ENCODE peak calls at places on chromosomes 11 and 22, in five cellular contexts. N is adrenal gland, G is transverse colon, Z is gastrocnemius medialis, S is HCT116. K is an unnamed sample. For H3K4me1, the result is how much of the 10 kb centered on the place peaks cover.

GRCh38 chr11:100823360-100823759 is 136.3 kb downstream of the ARHGAP42 start:
- DNase-seq in N (no peak), S (no peak), G (no peak), Z (no peak), K (no peak)

GRCh38 chr22:49590381-49590780 is 237.3 kb downstream of the BRD1 start:
- DNase-seq in N (no peak), S (no peak), G (peak), Z (no peak), K (no peak)

GRCh38 chr22:37043828-37044538 is 7.6 kb upstream of the KCTD17 start:
- DNase-seq in Z (no peak), G (peak), N (peak), S (peak), K (peak)

GRCh38 chr11:22471405-22471804 is 133.2 kb downstream of the SLC17A6 start:
- DNase-seq in Z (no peak), S (no peak), G (no peak), N (no peak), K (no peak)

GRCh38 chr11:65355776-65356393 is 1.3 kb downstream of the TIGD3 start:
- DNase-seq in G (peak), Z (no peak), S (no peak), N (peak), K (peak)

GRCh38 chr11:123783536-123783935 is 22.6 kb downstream of the OR6M1 start:
- DNase-seq in S (no peak), Z (no peak), G (peak), N (no peak), K (no peak)

GRCh38 chr22:34481090-34481489 is 560.8 kb upstream of the LARGE1 start:
- DNase-seq in G (no peak), Z (no peak), N (no peak), S (no peak), K (no peak)

GRCh38 chr11:4559527-4560440 is 14.8 kb downstream of the OR52M1 start:
- DNase-seq in S (no peak), G (no peak), N (no peak), Z (no peak), K (peak)

GRCh38 chr11:13378316-13378715 is 84.7 kb downstream of the BTBD10 start:
- DNase-seq in G (no peak), S (no peak), N (no peak), Z (no peak), K (no peak)

GRCh38 chr11:33157103-33158027 is 3.9 kb downstream of the CSTF3 start:
- DNase-seq in N (no peak), S (no peak), G (no peak), Z (no peak), K (no peak)
- H3K4me1 ChIP-seq in N (under half), S (under half), G (under half), Z (under half), K (under half)

GRCh38 chr11:73856001-73856663 is 20.5 kb downstream of the COA4 start:
- DNase-seq in S (no peak), G (no peak), Z (no peak), N (no peak), K (no peak)

GRCh38 chr11:73854680-73855079 is 22.0 kb downstream of the COA4 start:
- DNase-seq in G (no peak), Z (no peak), S (no peak), N (no peak), K (no peak)

GRCh38 chr11:73852049-73852448 is 24.6 kb downstream of the COA4 start:
- DNase-seq in N (no peak), S (no peak), Z (no peak), G (no peak), K (peak)

DNA sequence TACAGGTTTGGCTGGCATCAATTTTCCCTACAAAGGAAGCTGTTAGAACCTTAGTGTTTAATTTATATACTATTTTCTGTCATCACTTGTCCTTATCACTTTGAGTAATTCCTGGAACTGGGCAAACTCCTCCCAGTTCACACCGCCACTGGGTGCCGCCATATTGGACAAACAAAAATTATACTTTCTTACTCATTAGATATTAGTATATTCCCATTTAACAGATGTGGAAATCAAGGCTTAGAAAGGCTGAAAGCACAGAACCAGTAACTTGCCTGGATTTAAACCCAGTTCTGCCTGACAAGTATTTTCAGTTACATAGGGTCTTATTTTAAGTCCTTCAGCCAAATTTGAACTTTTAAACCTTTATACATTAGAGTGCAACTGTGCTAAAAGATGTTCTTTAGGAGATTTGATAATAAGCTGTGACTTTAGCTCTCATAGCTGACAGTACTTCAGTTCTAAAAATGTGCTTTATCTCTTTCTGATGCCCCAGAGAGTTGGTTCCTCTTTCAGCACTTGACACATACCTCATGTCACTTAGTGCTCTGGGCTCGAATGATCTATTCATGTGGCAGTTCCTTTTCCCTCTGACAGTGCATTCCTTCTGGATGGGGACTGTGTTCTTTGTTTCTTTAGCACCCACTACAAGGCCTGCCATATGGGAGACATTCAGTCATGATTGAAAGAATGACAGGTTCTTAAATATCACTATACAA is 25.4 kb downstream of the COA4 start:
- DNase-seq in N (no peak), S (no peak), G (no peak), Z (no peak), K (no peak)
- H3K27ac ChIP-seq in N (no peak), S (no peak), G (no peak), Z (no peak), K (no peak)

GRCh38 chr11:61963016-61963281 is 4.5 kb downstream of the FTH1 start:
- DNase-seq in N (no peak), S (no peak), Z (no peak), G (peak), K (no peak)
- TF ChIP-seq POLR2A in N (peak), S (peak), Z (no peak), G (peak), K (no peak)

DNA sequence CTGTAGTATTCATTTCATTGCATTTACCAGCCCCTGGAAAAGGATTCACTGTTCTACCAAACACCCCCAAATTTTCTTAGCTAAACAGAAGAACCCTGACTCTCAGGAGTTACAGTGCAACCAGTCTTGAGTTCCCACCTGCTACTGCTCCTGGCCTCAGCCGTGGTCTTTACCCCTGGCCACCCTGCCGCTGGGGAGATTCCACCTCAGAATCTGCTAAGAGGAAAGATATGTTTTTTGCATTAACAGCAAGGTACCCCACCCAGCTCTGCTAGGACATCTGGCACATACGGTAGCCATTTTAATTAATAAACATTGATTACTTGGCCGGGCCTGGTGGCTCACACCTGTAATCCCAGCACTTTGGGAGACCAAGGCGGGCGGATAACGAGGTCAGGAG is 9.0 kb downstream of the JAML start:
- DNase-seq in S (no peak), Z (no peak), G (no peak), N (no peak), K (no peak)
- H3K4me1 ChIP-seq in S (under half), Z (under half), G (under half), N (under half), K (under half)

DNA sequence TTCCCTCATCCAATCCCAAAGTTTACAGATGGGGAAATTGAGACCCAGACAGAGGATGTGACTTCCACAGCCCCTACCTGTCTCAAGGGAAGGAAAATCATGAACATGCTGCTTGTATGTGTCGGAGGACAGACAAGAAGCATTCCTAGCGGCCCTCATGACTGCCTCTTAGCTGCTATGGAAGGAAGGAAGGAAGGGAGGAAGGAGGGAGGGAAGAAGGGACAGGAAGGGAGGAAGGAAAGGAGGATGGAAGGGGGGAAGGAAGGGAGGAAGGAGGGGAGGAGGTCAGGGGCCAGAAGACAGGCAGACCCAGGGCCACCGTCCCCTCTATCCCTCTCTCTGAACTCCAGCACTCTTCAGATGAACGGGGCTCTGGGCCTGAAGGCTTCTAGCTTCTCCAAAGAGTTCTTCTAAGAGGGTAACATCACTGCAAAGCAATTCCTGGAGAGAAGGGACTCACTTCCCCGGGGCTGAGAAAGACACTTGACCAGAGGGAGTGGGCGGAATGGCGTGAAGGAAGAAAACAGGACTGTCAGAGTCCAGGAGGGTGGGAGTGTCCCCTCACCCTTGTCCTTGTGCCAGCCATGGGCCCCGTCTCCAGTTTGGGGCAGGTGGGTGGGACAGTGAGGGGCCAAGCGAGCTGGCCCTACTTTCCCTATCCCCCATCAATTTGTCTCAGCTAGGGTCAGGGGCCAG is 149.4 kb downstream of the FEZ1 start:
- DNase-seq in N (no peak), S (no peak), G (no peak), Z (no peak), K (no peak)
- H3K27ac ChIP-seq in N (no peak), S (no peak), G (peak), Z (peak), K (peak)

GRCh38 chr22:29134448-29134847 is 61.6 kb downstream of the KREMEN1 start:
- DNase-seq in Z (no peak), S (no peak), G (no peak), N (no peak), K (no peak)
- TF ChIP-seq POLR2A in Z (no peak), S (no peak), G (no peak), N (no peak), K (no peak)

DNA sequence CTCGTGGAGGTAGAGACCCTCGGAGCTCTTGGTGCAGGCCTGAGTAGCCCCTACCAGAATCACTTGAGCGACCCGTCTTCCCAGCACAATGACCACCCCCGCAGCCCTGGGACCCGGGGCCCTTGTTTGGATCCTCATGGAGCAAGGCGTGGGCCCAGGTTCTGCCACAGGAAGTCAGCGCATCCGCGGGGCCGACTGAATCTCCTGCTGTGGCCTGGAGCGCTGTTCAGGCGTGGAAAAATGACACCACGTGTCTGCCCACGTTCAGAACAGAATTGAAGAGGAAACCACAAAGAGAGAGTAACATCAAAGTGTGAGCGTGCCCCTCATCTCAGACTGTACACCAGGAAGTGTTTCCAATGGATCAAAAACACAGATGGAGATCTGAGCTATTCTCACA is 1479.2 kb downstream of the TBC1D22A start:
- DNase-seq in N (peak), S (no peak), Z (no peak), G (no peak), K (no peak)
- H3K4me1 ChIP-seq in N (under half), S (under half), Z (under half), G (under half), K (under half)

K was measured in thyroid gland.